ENCODE peak calls at places on chromosome 3, in five cellular contexts. One of them, this sample, is unnamed.

GRCh38 chr3:74469151-74469550 is 145.3 kb downstream of the CNTN3 start:
- DNase-seq in spleen: no peak
- DNase-seq in stimulated activated CD8-positive, alpha-beta memory T cell treated with anti-CD3 and anti-CD28 coated beads, Interleukin-4, amount 100 ng/mL, for 24 hours: no peak
- DNase-seq in globus pallidus: no peak
- DNase-seq in astrocyte of the spinal cord: no peak
- DNase-seq in this sample: no peak

GRCh38 chr3:15289661-15290060 is 42.7 kb downstream of the SH3BP5 start:
- DNase-seq in stimulated activated CD8-positive, alpha-beta memory T cell treated with anti-CD3 and anti-CD28 coated beads, Interleukin-4, amount 100 ng/mL, for 24 hours: no peak
- DNase-seq in astrocyte of the spinal cord: no peak
- DNase-seq in globus pallidus: no peak
- DNase-seq in spleen: no peak
- DNase-seq in this sample: no peak

GRCh38 chr3:129060276-129061076 is at the start of gene GP9:
- DNase-seq in spleen: peak
- DNase-seq in globus pallidus: no peak
- DNase-seq in stimulated activated CD8-positive, alpha-beta memory T cell treated with anti-CD3 and anti-CD28 coated beads, Interleukin-4, amount 100 ng/mL, for 24 hours: no peak
- DNase-seq in astrocyte of the spinal cord: no peak
- DNase-seq in this sample: no peak

GRCh38 chr3:18153571-18154173 is 271.5 kb downstream of the SATB1 start:
- DNase-seq in astrocyte of the spinal cord: peak
- DNase-seq in globus pallidus: no peak
- DNase-seq in stimulated activated CD8-positive, alpha-beta memory T cell treated with anti-CD3 and anti-CD28 coated beads, Interleukin-4, amount 100 ng/mL, for 24 hours: no peak
- DNase-seq in spleen: no peak
- DNase-seq in this sample: no peak

GRCh38 chr3:107690522-107691138 is 167.9 kb downstream of the BBX start:
- DNase-seq in stimulated activated CD8-positive, alpha-beta memory T cell treated with anti-CD3 and anti-CD28 coated beads, Interleukin-4, amount 100 ng/mL, for 24 hours: no peak
- DNase-seq in spleen: no peak
- DNase-seq in astrocyte of the spinal cord: peak
- DNase-seq in globus pallidus: peak
- DNase-seq in this sample: peak

GRCh38 chr3:132716372-132716771 is 5.8 kb downstream of the NPHP3 start:
- DNase-seq in globus pallidus: no peak
- DNase-seq in spleen: no peak
- DNase-seq in stimulated activated CD8-positive, alpha-beta memory T cell treated with anti-CD3 and anti-CD28 coated beads, Interleukin-4, amount 100 ng/mL, for 24 hours: no peak
- DNase-seq in astrocyte of the spinal cord: no peak
- DNase-seq in this sample: no peak

GRCh38 chr3:53813229-53813628 is 33.0 kb downstream of the CHDH start:
- DNase-seq in astrocyte of the spinal cord: no peak
- DNase-seq in spleen: no peak
- DNase-seq in globus pallidus: no peak
- DNase-seq in stimulated activated CD8-positive, alpha-beta memory T cell treated with anti-CD3 and anti-CD28 coated beads, Interleukin-4, amount 100 ng/mL, for 24 hours: no peak
- DNase-seq in this sample: no peak

GRCh38 chr3:45814322-45814721 is 18.0 kb upstream of the SLC6A20 start:
- DNase-seq in astrocyte of the spinal cord: no peak
- DNase-seq in stimulated activated CD8-positive, alpha-beta memory T cell treated with anti-CD3 and anti-CD28 coated beads, Interleukin-4, amount 100 ng/mL, for 24 hours: no peak
- DNase-seq in globus pallidus: no peak
- DNase-seq in spleen: no peak
- DNase-seq in this sample: no peak

GRCh38 chr3:106341090-106341489 is 472.3 kb upstream of the CBLB start:
- DNase-seq in astrocyte of the spinal cord: no peak
- DNase-seq in stimulated activated CD8-positive, alpha-beta memory T cell treated with anti-CD3 and anti-CD28 coated beads, Interleukin-4, amount 100 ng/mL, for 24 hours: no peak
- DNase-seq in globus pallidus: no peak
- DNase-seq in spleen: no peak
- DNase-seq in this sample: peak

GRCh38 chr3:27253831-27254230 is 115.4 kb downstream of the NEK10 start:
- DNase-seq in astrocyte of the spinal cord: peak
- DNase-seq in spleen: no peak
- DNase-seq in stimulated activated CD8-positive, alpha-beta memory T cell treated with anti-CD3 and anti-CD28 coated beads, Interleukin-4, amount 100 ng/mL, for 24 hours: no peak
- DNase-seq in globus pallidus: peak
- DNase-seq in this sample: no peak

GRCh38 chr3:152348436-152349177 is 79.9 kb downstream of the MBNL1 start:
- DNase-seq in globus pallidus: no peak
- DNase-seq in astrocyte of the spinal cord: peak
- DNase-seq in stimulated activated CD8-positive, alpha-beta memory T cell treated with anti-CD3 and anti-CD28 coated beads, Interleukin-4, amount 100 ng/mL, for 24 hours: no peak
- DNase-seq in spleen: no peak
- DNase-seq in this sample: no peak

GRCh38 chr3:78801923-78802587 is 965.7 kb downstream of the ROBO1 start:
- DNase-seq in globus pallidus: no peak
- DNase-seq in stimulated activated CD8-positive, alpha-beta memory T cell treated with anti-CD3 and anti-CD28 coated beads, Interleukin-4, amount 100 ng/mL, for 24 hours: no peak
- DNase-seq in astrocyte of the spinal cord: no peak
- DNase-seq in spleen: no peak
- DNase-seq in this sample: no peak

GRCh38 chr3:78872195-78872594 is 895.6 kb downstream of the ROBO1 start:
- DNase-seq in spleen: no peak
- DNase-seq in stimulated activated CD8-positive, alpha-beta memory T cell treated with anti-CD3 and anti-CD28 coated beads, Interleukin-4, amount 100 ng/mL, for 24 hours: no peak
- DNase-seq in astrocyte of the spinal cord: no peak
- DNase-seq in globus pallidus: no peak
- DNase-seq in this sample: no peak

GRCh38 chr3:104907507-104907906 is 459.2 kb upstream of the ALCAM start:
- DNase-seq in stimulated activated CD8-positive, alpha-beta memory T cell treated with anti-CD3 and anti-CD28 coated beads, Interleukin-4, amount 100 ng/mL, for 24 hours: no peak
- DNase-seq in spleen: no peak
- DNase-seq in globus pallidus: no peak
- DNase-seq in astrocyte of the spinal cord: peak
- DNase-seq in this sample: no peak